ENCODE peak calls at places on chromosomes 13 and 19, in nine cellular contexts. R, A, Z, U, M, K, D, W and Q are unnamed samples. For H3K36me3, the result is how much of the 10 kb centered on the place peaks cover.

GRCh38 chr13:31477961-31478360 is 261.4 kb upstream of the RXFP2 start:
- DNase-seq in R (no peak), D (no peak), M (no peak), U (no peak), W (no peak), K (no peak), Z (no peak), A (no peak), Q (no peak)

GRCh38 chr19:54523403-54523802 is 20.8 kb downstream of the LAIR2 start:
- DNase-seq in U (no peak), K (no peak), Z (no peak), M (no peak), D (no peak), W (no peak), A (no peak), R (no peak), Q (no peak)

GRCh38 chr13:73542446-73542845 is 483.6 kb downstream of the KLF5 start:
- DNase-seq in Z (no peak), K (no peak), A (no peak), W (no peak), U (no peak), R (no peak), D (no peak), M (no peak), Q (no peak)

GRCh38 chr13:27359203-27359821 is 65.1 kb upstream of the GTF3A start:
- DNase-seq in Z (peak), R (peak), K (peak), W (peak), M (peak), U (peak), A (peak), D (peak), Q (peak)

GRCh38 chr13:41914552-41914951 is 46.4 kb downstream of the VWA8 start:
- DNase-seq in M (no peak), Z (no peak), D (no peak), W (no peak), K (no peak), U (no peak), R (no peak), A (no peak), Q (no peak)

GRCh38 chr13:78827471-78827870 is 168.5 kb upstream of the OBI1 start:
- DNase-seq in A (no peak), W (no peak), K (no peak), Z (no peak), U (no peak), M (no peak), D (no peak), R (no peak), Q (no peak)

GRCh38 chr13:51435002-51435578 is 17.7 kb downstream of the INTS6 start:
- DNase-seq in W (no peak), M (no peak), D (no peak), Z (no peak), A (no peak), K (no peak), R (no peak), U (no peak), Q (no peak)

GRCh38 chr19:51119675-51120074 is 5.0 kb upstream of the SIGLEC9 start:
- DNase-seq in M (no peak), A (no peak), D (no peak), R (no peak), K (no peak), W (no peak), Z (no peak), U (no peak), Q (no peak)

GRCh38 chr19:40716031-40716654 is 543 bp downstream of the COQ8B start:
- DNase-seq in U (peak), R (no peak), W (peak), M (no peak), K (no peak), Z (no peak), D (no peak), A (no peak), Q (peak)

GRCh38 chr13:41019578-41020347 is 647 bp upstream of the ELF1 start:
- DNase-seq in M (no peak), A (no peak), U (no peak), D (no peak), W (no peak), Z (no peak), K (no peak), R (no peak), Q (no peak)

GRCh38 chr19:20259615-20260014 is 92.6 kb downstream of the ZNF486 start:
- DNase-seq in R (no peak), A (no peak), K (no peak), D (no peak), U (no peak), W (no peak), M (no peak), Z (no peak), Q (no peak)

GRCh38 chr19:42113641-42114348 is 18.5 kb downstream of the POU2F2 start:
- DNase-seq in W (no peak), D (peak), A (no peak), R (peak), M (no peak), Z (no peak), U (peak), K (no peak), Q (peak)

GRCh38 chr13:108955741-108956140 is 326.3 kb downstream of the MYO16 start:
- DNase-seq in U (no peak), Z (no peak), K (no peak), A (no peak), D (no peak), W (no peak), M (no peak), R (no peak), Q (no peak)

GRCh38 chr13:73075546-73075945 is 16.7 kb downstream of the KLF5 start:
- DNase-seq in M (no peak), U (no peak), Z (peak), D (no peak), W (no peak), A (no peak), K (no peak), R (no peak), Q (no peak)

GRCh38 chr13:71316964-71317363 is 550.0 kb downstream of the DACH1 start:
- DNase-seq in D (no peak), U (no peak), K (no peak), A (no peak), Z (no peak), M (no peak), R (no peak), W (no peak), Q (no peak)

GRCh38 chr13:20363604-20364003 is 131.5 kb upstream of the GJB6 start:
- DNase-seq in A (no peak), K (no peak), D (no peak), R (no peak), U (no peak), M (no peak), Z (no peak), W (no peak), Q (peak)

GRCh38 chr13:44382635-44383145 is 9.1 kb downstream of the SERP2 start:
- DNase-seq in U (no peak), D (no peak), A (no peak), M (peak), R (no peak), W (no peak), K (peak), Z (no peak), Q (no peak)

GRCh38 chr13:39892731-39893293 is 237.3 kb downstream of the COG6 start:
- DNase-seq in D (no peak), R (no peak), U (no peak), W (no peak), Z (no peak), K (no peak), A (peak), M (peak), Q (no peak)

GRCh38 chr19:16190736-16191135 is 5.5 kb downstream of the FAM32A start:
- DNase-seq in W (no peak), R (no peak), U (peak), M (no peak), K (no peak), A (no peak), Z (no peak), D (no peak), Q (no peak)

GRCh38 chr13:80727321-80727975 is 386.5 kb upstream of the SPRY2 start:
- DNase-seq in K (no peak), Z (no peak), D (no peak), A (no peak), W (no peak), R (no peak), M (no peak), U (no peak), Q (no peak)

GRCh38 chr13:23618341-23618740 is 48.1 kb downstream of the TNFRSF19 start:
- DNase-seq in R (no peak), Z (no peak), W (no peak), D (no peak), A (no peak), K (no peak), M (no peak), U (no peak), Q (peak)

GRCh38 chr13:46995874-46996273 is 99.0 kb upstream of the HTR2A start:
- DNase-seq in U (no peak), K (no peak), Z (no peak), M (no peak), A (no peak), D (no peak), W (no peak), R (no peak), Q (no peak)

GRCh38 chr13:49055021-49055420 is 79.3 kb downstream of the FNDC3A start:
- DNase-seq in M (no peak), A (no peak), U (no peak), K (no peak), Z (no peak), R (no peak), D (no peak), W (no peak), Q (no peak)

GRCh38 chr13:95323930-95324662 is 22.8 kb upstream of the ABCC4 start:
- DNase-seq in A (no peak), K (no peak), W (no peak), R (no peak), U (no peak), D (no peak), Z (no peak), M (no peak), Q (no peak)

GRCh38 chr19:18173572-18174294 is at the start of gene IFI30:
- DNase-seq in W (no peak), A (peak), U (peak), M (peak), R (peak), D (peak), K (peak), Z (peak), Q (peak)

GRCh38 chr19:48836089-48837017 is at the start of gene HSD17B14:
- DNase-seq in Z (no peak), U (no peak), D (no peak), M (no peak), A (peak), W (no peak), R (peak), K (peak), Q (no peak)

GRCh38 chr13:37446503-37446902 is 152.1 kb downstream of the POSTN start:
- DNase-seq in Z (no peak), R (peak), M (no peak), W (no peak), A (no peak), U (no peak), K (no peak), D (no peak), Q (no peak)

GRCh38 chr19:35720163-35720524 is 2.3 kb downstream of the KMT2B start:
- DNase-seq in K (no peak), R (no peak), A (no peak), W (no peak), U (no peak), Z (no peak), M (no peak), D (no peak), Q (no peak)
- H3K27ac ChIP-seq in K (no peak), R (no peak), A (no peak), W (no peak), U (no peak), Z (no peak), M (no peak), D (no peak), Q (no peak)

GRCh38 chr19:11853358-11853757 is 4.8 kb downstream of the ZNF439 start:
- DNase-seq in D (no peak), U (no peak), M (no peak), A (no peak), W (no peak), R (no peak), Z (no peak), K (no peak), Q (no peak)

GRCh38 chr19:11843741-11844140 is 4.8 kb upstream of the ZNF439 start:
- DNase-seq in R (no peak), U (no peak), A (no peak), W (no peak), D (no peak), M (no peak), Z (no peak), K (no peak), Q (no peak)

GRCh38 chr19:11849264-11849615 is 714 bp downstream of the ZNF439 start:
- DNase-seq in D (no peak), M (no peak), U (no peak), A (no peak), Z (no peak), R (no peak), W (no peak), K (no peak), Q (no peak)

GRCh38 chr19:11848594-11849263 is at the start of gene ZNF439:
- DNase-seq in M (peak), D (peak), A (peak), U (peak), Z (peak), R (peak), K (peak), W (peak), Q (peak)

DNA sequence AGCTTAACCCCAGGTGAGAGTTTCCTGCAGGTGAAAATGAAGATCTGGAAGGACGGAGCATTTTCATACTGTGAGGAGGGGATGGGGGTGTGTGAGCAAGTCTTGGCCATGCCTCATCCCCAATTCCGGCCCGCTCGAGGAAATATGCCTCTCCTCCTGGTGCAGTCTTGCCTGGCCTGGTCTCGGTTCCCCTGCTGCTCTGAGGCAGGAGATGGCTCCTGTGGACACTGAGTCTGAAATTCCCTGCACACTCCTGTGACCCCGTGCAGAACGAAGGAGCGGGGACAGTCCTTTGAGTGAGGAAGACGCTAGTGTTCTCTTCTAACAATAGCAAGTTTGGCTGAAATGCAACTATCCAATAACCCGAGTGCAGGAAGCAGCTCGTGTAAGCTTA is 329 bp upstream of the ZNF439 start:
- DNase-seq in K (no peak), M (peak), W (no peak), A (no peak), R (no peak), D (no peak), Z (no peak), U (no peak), Q (no peak)
- H3K4me3 ChIP-seq in K (peak), M (peak), W (peak), A (peak), R (peak), D (peak), Z (peak), U (peak), Q (peak)

DNA sequence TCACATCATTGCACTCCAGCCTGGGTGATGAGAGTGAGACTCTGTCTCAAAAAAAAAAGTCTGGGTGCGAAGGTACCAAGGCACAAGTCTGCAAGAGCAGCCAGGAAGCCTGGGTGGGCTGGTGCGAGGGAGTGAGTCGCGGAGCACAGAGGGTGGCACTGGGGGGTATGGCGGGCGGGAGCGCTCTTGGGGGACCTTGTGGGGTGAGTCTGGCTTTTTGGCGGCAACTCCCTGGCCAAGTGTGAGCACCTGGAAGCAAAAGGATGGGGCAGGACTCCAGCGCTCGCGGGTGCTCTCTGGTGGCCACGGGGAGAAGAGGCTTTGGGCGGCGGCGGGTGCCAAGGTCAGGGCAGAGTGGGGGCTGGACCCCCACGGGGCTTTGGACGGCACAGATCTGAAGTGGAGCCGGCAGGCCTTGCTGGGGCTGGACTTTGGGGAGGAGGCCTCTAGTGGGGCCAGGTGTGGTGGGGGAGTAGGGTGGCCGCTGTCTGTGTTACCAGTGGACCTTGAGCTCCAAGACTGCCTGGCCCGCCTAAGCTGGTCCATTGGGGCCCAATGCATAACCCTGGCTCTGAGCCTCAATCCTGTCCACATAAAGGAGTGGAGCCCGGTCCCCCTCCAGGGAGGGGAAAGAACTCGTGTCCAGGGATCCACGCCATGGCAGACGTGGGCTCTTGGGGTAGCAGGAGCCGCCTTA is 1.6 kb downstream of the P2RY11 start:
- DNase-seq in Z (peak), A (no peak), D (peak), U (peak), W (peak), K (peak), M (peak), R (no peak), Q (peak)
- H3K36me3 ChIP-seq in Z (half or more), A (under half), D (under half), U (under half), W (half or more), K (under half), M (under half), R (half or more), Q (half or more)

GRCh38 chr19:4301590-4302237 is 475 bp downstream of the TMIGD2 start:
- DNase-seq in M (no peak), D (no peak), A (no peak), W (no peak), K (no peak), U (no peak), R (no peak), Z (no peak), Q (no peak)

GRCh38 chr19:4300589-4300988 is 1.6 kb downstream of the TMIGD2 start:
- DNase-seq in Z (no peak), R (no peak), U (no peak), A (no peak), M (no peak), W (no peak), K (no peak), D (no peak), Q (no peak)

GRCh38 chr19:4304509-4305252 is at the start of gene FSD1:
- DNase-seq in K (no peak), A (no peak), R (no peak), Z (no peak), U (peak), M (peak), W (peak), D (no peak), Q (no peak)

GRCh38 chr19:4303778-4304508 is 455 bp upstream of the FSD1 start:
- DNase-seq in M (no peak), D (no peak), W (no peak), Z (no peak), A (no peak), R (no peak), K (peak), U (no peak), Q (no peak)

DNA sequence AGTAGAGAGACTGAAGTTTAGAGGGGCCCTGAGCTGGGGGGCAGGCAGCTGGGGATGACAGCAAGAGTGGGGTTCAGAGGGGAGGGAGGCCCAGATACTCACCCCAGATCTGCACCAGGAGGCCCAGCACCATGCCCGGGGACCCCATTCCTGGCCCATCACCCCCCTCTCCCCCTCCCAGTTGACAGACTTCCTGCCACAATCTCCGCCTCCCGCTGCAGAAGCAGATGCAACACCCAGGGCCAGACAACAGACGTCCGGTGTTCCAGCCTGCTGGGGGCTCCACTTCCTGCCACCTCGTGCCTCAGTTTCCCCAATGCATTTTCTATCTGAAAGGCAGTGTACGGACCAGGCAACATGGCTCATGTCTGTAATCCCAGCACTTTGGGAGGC is at the start of gene TMIGD2:
- DNase-seq in M (no peak), W (no peak), U (no peak), D (no peak), Z (no peak), R (no peak), K (no peak), A (no peak), Q (no peak)
- H3K27ac ChIP-seq in M (no peak), W (peak), U (no peak), D (no peak), Z (no peak), R (no peak), K (no peak), A (no peak), Q (no peak)

GRCh38 chr19:35144259-35144599 is 1.2 kb downstream of the FXYD7 start:
- DNase-seq in K (no peak), A (no peak), Z (no peak), M (no peak), W (no peak), U (no peak), D (no peak), R (no peak), Q (no peak)

GRCh38 chr19:35143818-35144217 is 763 bp downstream of the FXYD7 start:
- DNase-seq in W (no peak), Z (no peak), A (no peak), K (no peak), M (no peak), D (no peak), R (no peak), U (no peak), Q (no peak)

GRCh38 chr19:35141627-35142401 is 1.2 kb upstream of the FXYD7 start:
- DNase-seq in W (no peak), K (no peak), Z (no peak), M (no peak), A (no peak), D (peak), U (no peak), R (no peak), Q (no peak)

GRCh38 chr19:35143231-35143715 is at the start of gene FXYD7:
- DNase-seq in K (no peak), A (no peak), R (no peak), Z (no peak), U (no peak), M (peak), W (no peak), D (no peak), Q (no peak)

GRCh38 chr19:35142531-35143230 is 374 bp upstream of the FXYD7 start:
- DNase-seq in A (no peak), M (peak), Z (no peak), W (peak), R (no peak), D (peak), U (peak), K (peak), Q (no peak)
- H3K4me3 ChIP-seq in A (no peak), M (no peak), Z (peak), W (peak), R (peak), D (no peak), U (no peak), K (no peak), Q (no peak)